ENCODE peak calls at places on chromosomes 1 and 21, in seven cellular contexts. U, J, Q, P, S, R and I are unnamed samples.

GRCh38 chr1:16258591-16259135 is 21.7 kb upstream of the CPLANE2 start:
- DNase-seq in U (no peak), J (peak; percentile 29), Q (no peak), P (no peak), S (no peak), R (peak; percentile 77), I (no peak)

GRCh38 chr21:23496729-23497128 is 2110.6 kb downstream of the MRPL39 start:
- DNase-seq in U (no peak), J (no peak), Q (no peak), P (no peak), S (no peak), R (no peak), I (no peak)

GRCh38 chr1:215081566-215082531 is 688 bp upstream of the KCNK2 start:
- DNase-seq in U (peak; percentile 37), J (peak; percentile 23), Q (peak; percentile 14), P (peak; percentile 10), S (peak; percentile 61), R (no peak), I (peak; percentile 8)

GRCh38 chr1:39295901-39296300 is 91.4 kb downstream of the MACF1 start:
- DNase-seq in U (no peak), J (no peak), Q (no peak), P (no peak), S (no peak), R (no peak), I (no peak)

GRCh38 chr1:237888143-237888542 is 2.6 kb downstream of the ZP4 start:
- DNase-seq in U (no peak), J (no peak), Q (no peak), P (no peak), S (no peak), R (peak; percentile 47), I (no peak)

GRCh38 chr1:244316986-244317655 is 134.6 kb downstream of the ADSS2 start:
- DNase-seq in U (no peak), J (no peak), Q (no peak), P (no peak), S (no peak), R (no peak), I (no peak)

GRCh38 chr1:119001181-119002018 is 13.3 kb upstream of the TBX15 start:
- DNase-seq in U (peak; percentile 46), J (no peak), Q (no peak), P (no peak), S (peak; percentile 60), R (peak; percentile 70), I (no peak)

GRCh38 chr1:29805122-29805895 is 569.0 kb downstream of the PTPRU start:
- DNase-seq in U (peak; percentile 4), J (no peak), Q (no peak), P (no peak), S (peak; percentile 39), R (no peak), I (peak; percentile 35)

GRCh38 chr1:59317780-59318179 is 20.9 kb downstream of the FGGY start:
- DNase-seq in U (no peak), J (no peak), Q (no peak), P (no peak), S (no peak), R (no peak), I (no peak)

GRCh38 chr1:85465099-85465790 is at the start of gene DDAH1:
- DNase-seq in U (peak; percentile 74), J (peak; percentile 65), Q (no peak), P (peak; percentile 73), S (peak; percentile 74), R (peak; percentile 41), I (peak; percentile 70)

GRCh38 chr1:42904437-42904836 is 54.2 kb downstream of the SLC2A1 start:
- DNase-seq in U (no peak), J (no peak), Q (no peak), P (no peak), S (peak; percentile 19), R (peak; percentile 28), I (peak; percentile 61)

GRCh38 chr1:111275079-111275478 is 15.6 kb upstream of the CHIA start:
- DNase-seq in U (no peak), J (peak; percentile 31), Q (no peak), P (peak; percentile 1), S (no peak), R (peak; percentile 28), I (no peak)

GRCh38 chr1:54488065-54488750 is 59.8 kb upstream of the ACOT11 start:
- DNase-seq in U (peak; percentile 95), J (peak; percentile 80), Q (peak; percentile 94), P (peak; percentile 91), S (peak; percentile 93), R (peak; percentile 96), I (peak; percentile 95)

GRCh38 chr21:44498965-44499560 is 40.9 kb downstream of the KRTAP10-1 start:
- DNase-seq in U (no peak), J (no peak), Q (no peak), P (no peak), S (no peak), R (no peak), I (no peak)

GRCh38 chr1:32470991-32471694 is 6.3 kb downstream of the ZBTB8B start:
- DNase-seq in U (peak; percentile 81), J (no peak), Q (no peak), P (peak; percentile 5), S (peak; percentile 49), R (peak; percentile 71), I (peak; percentile 66)

GRCh38 chr1:19676438-19676922 is 11.8 kb downstream of the HTR6 start:
- DNase-seq in U (peak; percentile 83), J (peak; percentile 59), Q (peak; percentile 73), P (peak; percentile 73), S (peak; percentile 82), R (peak; percentile 59), I (peak; percentile 84)

GRCh38 chr1:117051224-117052064 is 8.7 kb upstream of the TTF2 start:
- DNase-seq in U (no peak), J (no peak), Q (no peak), P (peak; percentile 13), S (no peak), R (peak; percentile 40), I (no peak)

GRCh38 chr1:68918563-68918962 is 421.7 kb upstream of the DEPDC1 start:
- DNase-seq in U (no peak), J (no peak), Q (no peak), P (no peak), S (no peak), R (no peak), I (no peak)

GRCh38 chr21:23968008-23968407 is 1639.3 kb downstream of the MRPL39 start:
- DNase-seq in U (no peak), J (no peak), Q (no peak), P (no peak), S (no peak), R (no peak), I (no peak)

GRCh38 chr1:220880367-220880680 is 1.1 kb downstream of the HLX start:
- DNase-seq in U (no peak), J (no peak), Q (no peak), P (no peak), S (no peak), R (no peak), I (no peak)

GRCh38 chr1:159140474-159140873 is 30.9 kb upstream of the CADM3 start:
- DNase-seq in U (no peak), J (no peak), Q (no peak), P (no peak), S (no peak), R (no peak), I (no peak)

GRCh38 chr1:185376840-185377635 is 60.0 kb upstream of the IVNS1ABP start:
- DNase-seq in U (no peak), J (peak; percentile 76), Q (no peak), P (peak; percentile 84), S (no peak), R (peak; percentile 38), I (no peak)

GRCh38 chr1:15994590-15995351 is 9.3 kb upstream of the SRARP start:
- DNase-seq in U (peak; percentile 74), J (peak; percentile 56), Q (no peak), P (peak; percentile 70), S (no peak), R (peak; percentile 82), I (peak; percentile 53)

DNA sequence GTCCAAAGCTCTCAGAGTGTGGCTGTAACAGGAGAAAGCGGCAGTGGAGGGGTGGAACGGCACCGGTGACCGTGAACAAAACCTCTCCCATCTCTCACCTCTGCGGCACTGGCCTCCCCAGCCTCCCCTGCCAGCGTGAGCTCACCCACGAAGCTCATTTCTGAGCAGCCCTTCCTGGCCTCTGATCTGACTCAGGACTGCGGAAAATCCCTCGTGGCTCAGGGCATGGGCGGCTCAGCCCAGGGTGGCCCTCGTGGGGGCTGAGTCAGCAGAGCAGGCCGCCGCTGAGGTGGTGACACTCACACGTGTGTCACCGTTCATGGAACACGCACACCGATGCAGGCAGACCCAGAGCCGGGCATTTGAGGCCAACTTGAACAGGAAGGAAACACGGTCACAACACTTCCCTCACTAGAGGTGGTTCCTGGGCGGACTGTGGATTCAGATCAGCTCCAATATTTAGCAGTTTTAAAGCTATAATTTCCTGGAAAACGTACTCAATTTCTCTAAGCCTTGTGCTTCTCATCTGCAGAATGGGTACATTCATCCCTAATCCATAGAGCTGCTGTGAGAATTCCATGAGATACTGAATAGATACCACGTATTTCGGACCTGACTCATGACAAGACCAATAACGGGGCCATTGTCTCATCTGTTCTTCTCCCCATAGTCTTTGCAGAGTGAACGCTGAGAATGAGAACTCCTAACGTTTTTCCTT is 115.0 kb upstream of the TMPRSS2 start:
- DNase-seq in U (no peak), J (peak; percentile 53), Q (no peak), P (no peak), S (no peak), R (no peak), I (no peak)
- H3K4me2 ChIP-seq in U (no peak overlapping the region), J (no peak overlapping the region), Q (no peak overlapping the region), P (no peak overlapping the region), S (no peak overlapping the region), R (no peak overlapping the region), I (no peak overlapping the region)

GRCh38 chr1:153291514-153291913 is 21.2 kb downstream of the PGLYRP3 start:
- DNase-seq in U (no peak), J (no peak), Q (no peak), P (no peak), S (no peak), R (no peak), I (no peak)

GRCh38 chr1:153292185-153292584 is 20.6 kb downstream of the PGLYRP3 start:
- DNase-seq in U (no peak), J (no peak), Q (no peak), P (no peak), S (no peak), R (no peak), I (no peak)

GRCh38 chr1:153293480-153293775 is 19.3 kb downstream of the PGLYRP3 start:
- DNase-seq in U (no peak), J (no peak), Q (no peak), P (no peak), S (no peak), R (no peak), I (no peak)

GRCh38 chr1:153292740-153293479 is 19.8 kb downstream of the PGLYRP3 start:
- DNase-seq in U (peak; percentile 56), J (no peak), Q (no peak), P (no peak), S (peak; percentile 61), R (no peak), I (peak; percentile 54)

GRCh38 chr1:153293847-153294246 is 18.9 kb downstream of the PGLYRP3 start:
- DNase-seq in U (no peak), J (no peak), Q (no peak), P (no peak), S (no peak), R (no peak), I (no peak)
- H3K9ac ChIP-seq in U (no peak overlapping the region), J (no peak overlapping the region), Q (no peak overlapping the region), P (no peak overlapping the region), S (no peak overlapping the region), R (no peak overlapping the region), I (no peak overlapping the region)

GRCh38 chr1:240387036-240387435 is 224.9 kb downstream of the GREM2 start:
- DNase-seq in U (no peak), J (no peak), Q (no peak), P (no peak), S (no peak), R (no peak), I (no peak)
- H2BK5ac ChIP-seq in U (no peak overlapping the region), J (peak overlapping the region; percentile 76), Q (no peak overlapping the region), P (no peak overlapping the region), S (no peak overlapping the region), R (no peak overlapping the region), I (no peak overlapping the region)

GRCh38 chr1:219476716-219477115 is 136.2 kb downstream of the ZC3H11B start:
- DNase-seq in U (no peak), J (no peak), Q (no peak), P (no peak), S (no peak), R (no peak), I (no peak)
- H3K4me2 ChIP-seq in U (no peak overlapping the region), J (no peak overlapping the region), Q (no peak overlapping the region), P (no peak overlapping the region), S (no peak overlapping the region), R (no peak overlapping the region), I (no peak overlapping the region)